ENCODE peak calls at places on chromosomes 4 and X, in nine cellular contexts. J, R, H, V, C, W, N, L and U are unnamed samples.
A peak's percentile ranks its signal among the peaks of the same experiment; 100 is the strongest.

GRCh38 chr4:53705151-53705764 is 114.0 kb upstream of the LNX1 start:
- DNase-seq in J (no peak), R (no peak), H (no peak), V (no peak), C (no peak), W (no peak), N (no peak), L (no peak), U (no peak)

GRCh38 chrX:1535241-1536041 is 1.5 kb downstream of the P2RY8 start:
- DNase-seq in J (no peak), R (no peak), H (peak; percentile 31), V (no peak), C (peak; percentile 43), W (no peak), N (no peak), L (no peak), U (no peak)

GRCh38 chrX:3244203-3244743 is 102.2 kb downstream of the MXRA5 start:
- DNase-seq in J (no peak), R (no peak), H (no peak), V (no peak), C (no peak), W (no peak), N (no peak), L (no peak), U (no peak)

GRCh38 chr4:141121101-141121500 is 12.2 kb downstream of the RNF150 start:
- DNase-seq in J (no peak), R (no peak), H (no peak), V (no peak), C (no peak), W (no peak), N (no peak), L (no peak), U (no peak)

GRCh38 chr4:107044170-107044569 is 8.1 kb upstream of the DKK2 start:
- DNase-seq in J (no peak), R (no peak), H (no peak), V (no peak), C (no peak), W (no peak), N (no peak), L (no peak), U (no peak)

GRCh38 chrX:53732797-53733196 is 46.3 kb upstream of the HUWE1 start:
- DNase-seq in J (no peak), R (no peak), H (no peak), V (no peak), C (no peak), W (no peak), N (no peak), L (no peak), U (no peak)

GRCh38 chr4:102713096-102713495 is 47.7 kb downstream of the MANBA start:
- DNase-seq in J (no peak), R (no peak), H (no peak), V (no peak), C (no peak), W (no peak), N (no peak), L (no peak), U (no peak)

GRCh38 chr4:825063-825968 is 613 bp downstream of the CPLX1 start:
- DNase-seq in J (no peak), R (no peak), H (peak; percentile 39), V (no peak), C (no peak), W (no peak), N (no peak), L (no peak), U (no peak)

GRCh38 chr4:156575430-156576073 is 396.0 kb downstream of the PDGFC start:
- DNase-seq in J (no peak), R (no peak), H (no peak), V (no peak), C (no peak), W (no peak), N (no peak), L (no peak), U (no peak)